ENCODE peak calls at places on chromosomes 3 and 15, in six cellular contexts. One of them, this sample, is unnamed.
A peak's percentile ranks its signal among the peaks of the same experiment; 100 is the strongest.

GRCh38 chr3:177057768-177058167 is 139.5 kb downstream of the TBL1XR1 start:
- DNase-seq in upper lobe of right lung: no peak
- DNase-seq in fibroblast of mammary gland: peak; percentile 31
- DNase-seq in mesothelial cell of epicardium: no peak
- DNase-seq in uterus: no peak
- DNase-seq in endothelial cell: no peak
- DNase-seq in this sample: no peak

GRCh38 chr3:112086857-112087524 is 802 bp downstream of the C3orf52 start:
- DNase-seq in upper lobe of right lung: no peak
- DNase-seq in fibroblast of mammary gland: peak; percentile 50
- DNase-seq in uterus: no peak
- DNase-seq in mesothelial cell of epicardium: no peak
- DNase-seq in endothelial cell: no peak
- DNase-seq in this sample: no peak

GRCh38 chr15:75694241-75695182 is 18.1 kb downstream of the CSPG4 start:
- DNase-seq in mesothelial cell of epicardium: no peak
- DNase-seq in uterus: peak; percentile 90
- DNase-seq in upper lobe of right lung: no peak
- DNase-seq in endothelial cell: peak; percentile 34
- DNase-seq in fibroblast of mammary gland: peak; percentile 98
- DNase-seq in this sample: peak; percentile 96

GRCh38 chr3:127170794-127171193 is 22.1 kb upstream of the PRR23E start:
- DNase-seq in uterus: no peak
- DNase-seq in fibroblast of mammary gland: peak; percentile 77
- DNase-seq in upper lobe of right lung: peak; percentile 62
- DNase-seq in endothelial cell: no peak
- DNase-seq in mesothelial cell of epicardium: no peak
- DNase-seq in this sample: peak; percentile 46

GRCh38 chr3:57805674-57806073 is 49.6 kb downstream of the SLMAP start:
- DNase-seq in upper lobe of right lung: no peak
- DNase-seq in uterus: no peak
- DNase-seq in endothelial cell: no peak
- DNase-seq in fibroblast of mammary gland: peak; percentile 91
- DNase-seq in mesothelial cell of epicardium: no peak
- DNase-seq in this sample: no peak

GRCh38 chr15:34353627-34354026 is 10.5 kb downstream of the NUTM1 start:
- DNase-seq in fibroblast of mammary gland: no peak
- DNase-seq in endothelial cell: no peak
- DNase-seq in upper lobe of right lung: peak; percentile 16
- DNase-seq in mesothelial cell of epicardium: no peak
- DNase-seq in uterus: no peak
- DNase-seq in this sample: no peak

GRCh38 chr3:173096994-173097785 is 43.8 kb downstream of the SPATA16 start:
- DNase-seq in endothelial cell: no peak
- DNase-seq in fibroblast of mammary gland: no peak
- DNase-seq in upper lobe of right lung: no peak
- DNase-seq in mesothelial cell of epicardium: no peak
- DNase-seq in uterus: no peak
- DNase-seq in this sample: no peak

GRCh38 chr15:65287515-65287845 is 797 bp upstream of the PARP16 start:
- DNase-seq in mesothelial cell of epicardium: no peak
- DNase-seq in uterus: no peak
- DNase-seq in endothelial cell: no peak
- DNase-seq in upper lobe of right lung: no peak
- DNase-seq in fibroblast of mammary gland: no peak
- DNase-seq in this sample: no peak

GRCh38 chr3:51637941-51638471 is 33.0 kb upstream of the TEX264 start:
- DNase-seq in fibroblast of mammary gland: peak; percentile 73
- DNase-seq in endothelial cell: peak; percentile 61
- DNase-seq in upper lobe of right lung: no peak
- DNase-seq in mesothelial cell of epicardium: no peak
- DNase-seq in uterus: no peak
- DNase-seq in this sample: peak; percentile 76

GRCh38 chr3:170258105-170258487 is 35.9 kb downstream of the PRKCI start:
- DNase-seq in endothelial cell: no peak
- DNase-seq in fibroblast of mammary gland: no peak
- DNase-seq in uterus: no peak
- DNase-seq in upper lobe of right lung: no peak
- DNase-seq in mesothelial cell of epicardium: no peak
- DNase-seq in this sample: no peak

GRCh38 chr15:43975326-43975725 is 148.5 kb downstream of the WDR76 start:
- DNase-seq in mesothelial cell of epicardium: no peak
- DNase-seq in fibroblast of mammary gland: no peak
- DNase-seq in upper lobe of right lung: no peak
- DNase-seq in uterus: no peak
- DNase-seq in endothelial cell: no peak
- DNase-seq in this sample: no peak

GRCh38 chr3:83435173-83435572 is 1523.6 kb upstream of the CADM2 start:
- DNase-seq in upper lobe of right lung: no peak
- DNase-seq in mesothelial cell of epicardium: no peak
- DNase-seq in fibroblast of mammary gland: no peak
- DNase-seq in endothelial cell: peak; percentile 17
- DNase-seq in uterus: no peak
- DNase-seq in this sample: peak; percentile 41

GRCh38 chr3:70926835-70927234 is 614.4 kb upstream of the MDFIC2 start:
- DNase-seq in fibroblast of mammary gland: no peak
- DNase-seq in mesothelial cell of epicardium: no peak
- DNase-seq in uterus: no peak
- DNase-seq in endothelial cell: no peak
- DNase-seq in upper lobe of right lung: no peak
- DNase-seq in this sample: no peak

GRCh38 chr3:188468672-188469071 is 314.7 kb downstream of the LPP start:
- DNase-seq in endothelial cell: no peak
- DNase-seq in upper lobe of right lung: no peak
- DNase-seq in mesothelial cell of epicardium: no peak
- DNase-seq in fibroblast of mammary gland: peak; percentile 68
- DNase-seq in uterus: peak; percentile 95
- DNase-seq in this sample: peak; percentile 7

GRCh38 chr3:8441969-8442559 is 59.6 kb upstream of the LMCD1 start:
- DNase-seq in fibroblast of mammary gland: peak; percentile 84
- DNase-seq in mesothelial cell of epicardium: no peak
- DNase-seq in endothelial cell: peak; percentile 51
- DNase-seq in uterus: peak; percentile 24
- DNase-seq in upper lobe of right lung: no peak
- DNase-seq in this sample: no peak